ENCODE peak calls at places on chromosomes 3 and 15, in seven cellular contexts. I, S, J, M, Q, N and F are unnamed samples.

GRCh38 chr3:16512435-16513140 is 911 bp downstream of the RFTN1 start:
- DNase-seq in I (peak), S (no peak), J (peak), M (no peak), Q (peak), N (peak), F (peak)

GRCh38 chr3:48245136-48245535 is 4.2 kb downstream of the ZNF589 start:
- DNase-seq in I (no peak), S (no peak), J (no peak), M (no peak), Q (no peak), N (no peak), F (no peak)

GRCh38 chr3:165749817-165750216 is 87.4 kb downstream of the BCHE start:
- DNase-seq in I (no peak), S (no peak), J (no peak), M (no peak), Q (no peak), N (no peak), F (no peak)

GRCh38 chr3:109413049-109413448 is 75.7 kb upstream of the DPPA4 start:
- DNase-seq in I (no peak), S (no peak), J (no peak), M (no peak), Q (no peak), N (no peak), F (no peak)

GRCh38 chr3:24846286-24846860 is 351.7 kb upstream of the THRB start:
- DNase-seq in I (no peak), S (no peak), J (no peak), M (no peak), Q (no peak), N (no peak), F (no peak)

GRCh38 chr15:100786139-100786531 is 93.5 kb upstream of the ALDH1A3 start:
- DNase-seq in I (no peak), S (no peak), J (no peak), M (no peak), Q (no peak), N (no peak), F (no peak)

GRCh38 chr15:70714575-70714974 is 48.8 kb downstream of the UACA start:
- DNase-seq in I (no peak), S (no peak), J (no peak), M (no peak), Q (no peak), N (no peak), F (no peak)

GRCh38 chr3:52783211-52783555 is 5.8 kb downstream of the ITIH1 start:
- DNase-seq in I (no peak), S (no peak), J (no peak), M (no peak), Q (no peak), N (no peak), F (no peak)

GRCh38 chr15:25250906-25251622 is 187.8 kb downstream of the UBE3A start:
- DNase-seq in I (peak), S (peak), J (peak), M (no peak), Q (peak), N (no peak), F (no peak)

GRCh38 chr3:87987952-87988351 is 70.9 kb downstream of the CGGBP1 start:
- DNase-seq in I (no peak), S (no peak), J (peak), M (no peak), Q (no peak), N (no peak), F (no peak)

GRCh38 chr3:23175361-23176073 is 27.6 kb upstream of the UBE2E2 start:
- DNase-seq in I (no peak), S (no peak), J (no peak), M (no peak), Q (no peak), N (no peak), F (no peak)

GRCh38 chr3:115989927-115990326 is 366.6 kb downstream of the GAP43 start:
- DNase-seq in I (no peak), S (no peak), J (no peak), M (no peak), Q (no peak), N (no peak), F (no peak)

GRCh38 chr3:149369991-149370866 is 7.2 kb downstream of the TM4SF1 start:
- DNase-seq in I (no peak), S (no peak), J (no peak), M (no peak), Q (no peak), N (no peak), F (no peak)

GRCh38 chr15:65902373-65902772 is 33.1 kb downstream of the RAB11A start:
- DNase-seq in I (no peak), S (peak), J (peak), M (no peak), Q (no peak), N (no peak), F (peak)

GRCh38 chr3:39132096-39133092 is 21.0 kb downstream of the CSRNP1 start:
- DNase-seq in I (no peak), S (peak), J (no peak), M (no peak), Q (no peak), N (no peak), F (no peak)

GRCh38 chr15:63414474-63415201 is 33.0 kb upstream of the CA12 start:
- DNase-seq in I (no peak), S (no peak), J (no peak), M (no peak), Q (no peak), N (no peak), F (no peak)

GRCh38 chr3:41302295-41302694 is 103.0 kb downstream of the CTNNB1 start:
- DNase-seq in I (no peak), S (no peak), J (no peak), M (no peak), Q (no peak), N (no peak), F (no peak)